ENCODE peak calls at places on chromosomes 5 and 9, in five cellular contexts. S is GM13977, G is OCI-LY7, Z is upper lobe of left lung, V is AG04450. A is an unnamed sample.

GRCh38 chr9:69029535-69029934 is 6.0 kb upstream of the FXN start:
- DNase-seq in S (no peak), G (no peak), Z (no peak), V (no peak), A (no peak)

GRCh38 chr5:138459311-138459710 is 6.0 kb upstream of the EGR1 start:
- DNase-seq in S (peak; percentile 75), G (peak; percentile 76), Z (peak; percentile 60), V (no peak), A (peak; percentile 84)

GRCh38 chr5:124810420-124810819 is 64.0 kb upstream of the ZNF608 start:
- DNase-seq in S (no peak), G (no peak), Z (no peak), V (no peak), A (no peak)

GRCh38 chr9:15711531-15712295 is 158.9 kb downstream of the CCDC171 start:
- DNase-seq in S (no peak), G (no peak), Z (no peak), V (no peak), A (no peak)

GRCh38 chr5:10707198-10708187 is 53.5 kb downstream of the DAP start:
- DNase-seq in S (no peak), G (no peak), Z (no peak), V (no peak), A (no peak)

GRCh38 chr5:81631124-81631523 is 119.8 kb downstream of the SSBP2 start:
- DNase-seq in S (peak; percentile 23), G (peak; percentile 84), Z (no peak), V (no peak), A (no peak)

GRCh38 chr9:80218336-80218735 is 646.6 kb downstream of the TLE4 start:
- DNase-seq in S (no peak), G (no peak), Z (no peak), V (no peak), A (no peak)

GRCh38 chr9:116238225-116238624 is 84.6 kb downstream of the PAPPA start:
- DNase-seq in S (no peak), G (no peak), Z (peak; percentile 50), V (peak; percentile 67), A (no peak)

GRCh38 chr5:78116167-78116566 is 178.3 kb downstream of the AP3B1 start:
- DNase-seq in S (no peak), G (no peak), Z (no peak), V (no peak), A (no peak)

GRCh38 chr9:137303893-137304382 is 1.9 kb upstream of the NRARP start:
- DNase-seq in S (no peak), G (no peak), Z (no peak), V (no peak), A (no peak)

GRCh38 chr9:89445801-89446228 is 52.1 kb downstream of the SEMA4D start:
- DNase-seq in S (no peak), G (no peak), Z (no peak), V (no peak), A (no peak)

GRCh38 chr5:141935538-141935937 is 11.9 kb downstream of the DELE1 start:
- DNase-seq in S (no peak), G (no peak), Z (no peak), V (no peak), A (no peak)

GRCh38 chr9:37963936-37964739 is 60.2 kb upstream of the SLC25A51 start:
- DNase-seq in S (no peak), G (no peak), Z (peak; percentile 91), V (peak; percentile 71), A (no peak)

GRCh38 chr5:12182988-12183387 is 278.7 kb upstream of the CTNND2 start:
- DNase-seq in S (no peak), G (no peak), Z (no peak), V (no peak), A (no peak)

GRCh38 chr5:135395451-135395850 is 3.6 kb downstream of the MACROH2A1 start:
- DNase-seq in S (no peak), G (no peak), Z (no peak), V (no peak), A (no peak)

GRCh38 chr5:135193213-135194125 is 159.4 kb upstream of the PITX1 start:
- DNase-seq in S (no peak), G (no peak), Z (no peak), V (peak; percentile 55), A (no peak)

GRCh38 chr5:1325870-1326546 is 18.9 kb downstream of the CLPTM1L start:
- DNase-seq in S (no peak), G (no peak), Z (no peak), V (no peak), A (no peak)

GRCh38 chr9:4986291-4986690 is 1.2 kb downstream of the JAK2 start:
- DNase-seq in S (no peak), G (peak; percentile 11), Z (no peak), V (no peak), A (no peak)

GRCh38 chr5:126368239-126368812 is 54.9 kb upstream of the GRAMD2B start:
- DNase-seq in S (no peak), G (no peak), Z (no peak), V (no peak), A (no peak)

GRCh38 chr5:141515141-141515540 is 26.3 kb downstream of the PCDHGC5 start:
- DNase-seq in S (no peak), G (no peak), Z (no peak), V (no peak), A (no peak)

GRCh38 chr5:65395526-65396155 is 86.1 kb downstream of the ADAMTS6 start:
- DNase-seq in S (no peak), G (no peak), Z (no peak), V (no peak), A (no peak)

GRCh38 chr5:9269024-9269423 is 276.9 kb downstream of the SEMA5A start:
- DNase-seq in S (no peak), G (no peak), Z (no peak), V (no peak), A (no peak)

GRCh38 chr9:109019420-109019819 is 6.1 kb upstream of the CTNNAL1 start:
- DNase-seq in S (no peak), G (no peak), Z (no peak), V (no peak), A (no peak)

GRCh38 chr9:93435386-93435785 is 16.1 kb upstream of the FAM120A start:
- DNase-seq in S (no peak), G (no peak), Z (no peak), V (no peak), A (no peak)

GRCh38 chr9:132144708-132145365 is 17.0 kb upstream of the NTNG2 start:
- DNase-seq in S (no peak), G (no peak), Z (no peak), V (peak; percentile 8), A (no peak)

GRCh38 chr9:74006935-74007334 is 490.2 kb upstream of the RORB start:
- DNase-seq in S (no peak), G (no peak), Z (no peak), V (no peak), A (no peak)

GRCh38 chr9:116843863-116844620 is 156.9 kb downstream of the TRIM32 start:
- DNase-seq in S (no peak), G (no peak), Z (no peak), V (no peak), A (no peak)

GRCh38 chr5:39273314-39273954 is 54.1 kb upstream of the FYB1 start:
- DNase-seq in S (no peak), G (no peak), Z (no peak), V (no peak), A (no peak)

GRCh38 chr5:160278356-160278755 is 34.0 kb downstream of the CCNJL start:
- DNase-seq in S (no peak), G (no peak), Z (no peak), V (no peak), A (no peak)
- TF ChIP-seq CTCF in S (no peak), G (no peak), Z (no peak), V (no peak), A (no peak)

GRCh38 chr5:131988601-131989000 is 22.9 kb downstream of the ACSL6 start:
- DNase-seq in S (no peak), G (no peak), Z (no peak), V (no peak), A (no peak)

GRCh38 chr5:131994090-131994489 is 17.4 kb downstream of the ACSL6 start:
- DNase-seq in S (no peak), G (no peak), Z (no peak), V (no peak), A (no peak)

GRCh38 chr5:131987251-131987650 is 24.2 kb downstream of the ACSL6 start:
- DNase-seq in S (no peak), G (no peak), Z (no peak), V (no peak), A (no peak)

GRCh38 chr5:131991593-131992324 is 19.7 kb downstream of the ACSL6 start:
- DNase-seq in S (no peak), G (no peak), Z (no peak), V (no peak), A (no peak)

DNA sequence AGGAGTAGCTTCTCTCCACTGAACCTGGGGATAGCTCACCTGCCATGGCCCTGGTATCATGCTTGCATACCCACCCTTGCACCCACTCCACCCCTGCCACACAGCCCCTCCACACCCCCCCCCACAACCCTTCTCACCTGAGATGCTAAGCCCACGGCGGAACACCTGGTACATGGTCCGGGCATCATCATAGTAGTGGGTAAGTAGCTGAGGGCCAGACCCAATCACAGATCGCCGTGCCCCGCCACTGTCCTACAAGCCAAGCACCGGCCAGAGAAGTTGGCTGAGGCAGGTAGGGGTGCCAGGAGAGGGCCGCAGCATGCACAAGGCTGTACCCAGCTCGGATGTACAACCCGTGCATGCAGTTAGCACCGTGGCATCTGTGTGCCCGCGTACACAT is 20.7 kb downstream of the ACSL6 start:
- DNase-seq in S (no peak), G (no peak), Z (no peak), V (no peak), A (no peak)
- TF ChIP-seq CTCF in S (no peak), G (no peak), Z (no peak), V (no peak), A (no peak)

DNA sequence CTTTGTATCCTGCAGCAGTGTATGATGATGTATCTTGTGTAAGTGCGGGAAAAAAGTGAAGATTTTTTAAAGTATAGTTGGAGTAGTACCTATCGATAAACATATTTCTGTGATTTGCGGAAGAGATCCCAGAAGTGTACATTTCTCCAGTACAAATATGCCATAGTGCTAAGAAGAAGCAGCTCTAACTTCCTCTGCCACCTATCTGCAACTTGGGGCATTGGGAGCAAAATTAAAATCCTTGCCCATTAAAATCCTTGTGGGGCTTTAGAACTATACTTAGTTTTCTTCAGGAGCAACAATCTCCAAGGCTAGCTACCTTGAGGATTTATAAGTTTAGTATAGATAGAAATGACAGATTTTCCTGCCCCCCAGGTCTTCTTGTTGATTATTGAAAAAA is 123.7 kb downstream of the VCAN start:
- DNase-seq in S (no peak), G (no peak), Z (no peak), V (no peak), A (no peak)
- TF ChIP-seq CTCF in S (no peak), G (no peak), Z (no peak), V (peak; percentile 39), A (no peak)

DNA sequence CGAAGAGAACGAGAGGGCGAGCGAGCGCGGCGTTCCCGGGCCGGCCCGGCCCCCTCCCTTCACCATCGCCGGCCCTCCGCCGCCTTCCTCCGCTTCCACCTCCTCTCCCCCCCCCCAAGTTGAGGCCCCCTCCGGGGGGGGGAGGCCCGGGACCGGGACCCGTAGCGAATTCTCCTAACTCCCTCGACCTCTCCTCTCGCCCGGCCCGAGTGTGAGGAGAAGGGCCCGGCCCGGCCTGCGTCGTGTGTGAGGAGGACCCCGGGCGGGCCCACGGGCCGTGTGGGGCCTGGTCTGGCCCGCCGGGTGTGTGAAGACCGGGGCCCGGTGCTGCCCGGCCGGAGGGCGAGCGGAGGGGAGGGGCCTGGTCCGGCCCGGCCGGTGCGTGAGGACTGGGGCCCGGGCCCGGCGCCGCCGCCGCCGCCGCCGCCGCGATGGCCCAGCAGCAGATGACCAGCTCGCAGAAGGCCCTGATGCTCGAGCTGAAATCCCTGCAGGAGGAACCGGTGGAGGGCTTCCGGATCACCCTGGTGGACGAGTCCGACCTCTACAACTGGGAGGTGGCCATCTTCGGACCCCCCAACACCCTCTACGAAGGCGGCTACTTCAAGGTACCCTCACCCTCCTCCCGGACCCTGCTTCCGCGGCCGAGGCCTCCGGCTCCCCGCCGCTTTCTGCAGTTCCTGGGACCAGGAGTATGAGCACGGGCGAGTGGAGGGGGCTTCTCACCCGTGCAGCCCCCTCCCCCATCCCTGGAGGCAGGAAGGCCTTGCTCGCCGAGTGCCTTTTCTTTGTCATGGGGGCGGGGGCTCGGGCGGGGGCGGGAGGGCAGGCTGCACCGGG is 587 bp downstream of the UBE2R2 start:
- DNase-seq in S (peak; percentile 69), G (peak; percentile 66), Z (peak; percentile 48), V (no peak), A (peak; percentile 74)
- TF ChIP-seq CTCF in S (no peak), G (no peak), Z (peak; percentile 38), V (peak; percentile 43), A (no peak)